ENCODE peak calls at places on chromosomes 4 and X, in nine cellular contexts. V is GM23338, R is MM.1S, X is OCI-LY7, D is HCT116, T is GM23248, A is hepatocyte, S is PC-3, O is SK-N-SH. I is an unnamed sample.

GRCh38 chrX:86028681-86029080 is 18.7 kb downstream of the CHM start:
- DNase-seq in V (no peak), R (no peak), X (no peak), D (no peak), T (peak; percentile 20), A (no peak), S (no peak), O (no peak), I (no peak)

GRCh38 chr4:32022071-32022470 is 1301.9 kb downstream of the PCDH7 start:
- DNase-seq in V (no peak), R (no peak), X (no peak), D (no peak), T (no peak), A (no peak), S (peak; percentile 52), O (no peak), I (no peak)

GRCh38 chr4:101790521-101791188 is at the start of gene BANK1:
- DNase-seq in V (peak; percentile 86), R (peak; percentile 87), X (peak; percentile 83), D (peak; percentile 57), T (no peak), A (peak; percentile 64), S (peak; percentile 47), O (peak; percentile 11), I (peak; percentile 88)

GRCh38 chr4:84887824-84888223 is 78.7 kb downstream of the WDFY3 start:
- DNase-seq in V (no peak), R (no peak), X (no peak), D (no peak), T (peak; percentile 79), A (no peak), S (peak; percentile 66), O (no peak), I (no peak)

GRCh38 chr4:149897784-149898183 is 82.1 kb upstream of the IQCM start:
- DNase-seq in V (peak; percentile 34), R (peak; percentile 17), X (peak; percentile 12), D (peak; percentile 22), T (peak; percentile 51), A (peak; percentile 23), S (peak; percentile 18), O (no peak), I (peak; percentile 16)

GRCh38 chr4:20192754-20193521 is 58.8 kb upstream of the SLIT2 start:
- DNase-seq in V (no peak), R (peak; percentile 4), X (no peak), D (no peak), T (peak; percentile 50), A (no peak), S (peak; percentile 92), O (no peak), I (no peak)

GRCh38 chr4:54589586-54589985 is 68.2 kb upstream of the KIT start:
- DNase-seq in V (no peak), R (no peak), X (no peak), D (no peak), T (no peak), A (no peak), S (no peak), O (no peak), I (no peak)

GRCh38 chr4:87410669-87411068 is 11.7 kb upstream of the NUDT9 start:
- DNase-seq in V (no peak), R (no peak), X (no peak), D (no peak), T (peak; percentile 48), A (no peak), S (no peak), O (no peak), I (no peak)

GRCh38 chr4:95050980-95051688 is 293.4 kb downstream of the BMPR1B start:
- DNase-seq in V (peak; percentile 40), R (no peak), X (no peak), D (no peak), T (no peak), A (no peak), S (no peak), O (no peak), I (peak; percentile 78)

GRCh38 chr4:84855774-84856173 is 110.7 kb downstream of the WDFY3 start:
- DNase-seq in V (no peak), R (no peak), X (no peak), D (no peak), T (peak; percentile 26), A (no peak), S (no peak), O (no peak), I (peak; percentile 18)

GRCh38 chrX:122133478-122133877 is 1050.6 kb upstream of the GRIA3 start:
- DNase-seq in V (no peak), R (no peak), X (no peak), D (no peak), T (peak; percentile 2), A (no peak), S (no peak), O (no peak), I (no peak)

GRCh38 chr4:128031756-128032384 is 29.2 kb upstream of the LARP1B start:
- DNase-seq in V (no peak), R (no peak), X (no peak), D (no peak), T (no peak), A (no peak), S (no peak), O (no peak), I (no peak)

GRCh38 chr4:153246446-153247115 is 42.3 kb downstream of the TRIM2 start:
- DNase-seq in V (no peak), R (no peak), X (no peak), D (no peak), T (no peak), A (no peak), S (no peak), O (no peak), I (no peak)

GRCh38 chr4:61817071-61817470 is 616.9 kb downstream of the ADGRL3 start:
- DNase-seq in V (no peak), R (no peak), X (no peak), D (no peak), T (no peak), A (no peak), S (no peak), O (no peak), I (no peak)

GRCh38 chrX:5702890-5703289 is 525.8 kb downstream of the NLGN4X start:
- DNase-seq in V (no peak), R (no peak), X (no peak), D (no peak), T (no peak), A (no peak), S (no peak), O (no peak), I (no peak)

GRCh38 chr4:110480031-110480549 is 4.1 kb downstream of the ENPEP start:
- DNase-seq in V (peak; percentile 35), R (no peak), X (no peak), D (no peak), T (peak; percentile 94), A (peak; percentile 19), S (peak; percentile 30), O (no peak), I (no peak)

GRCh38 chr4:143431526-143432257 is 81.8 kb upstream of the SMARCA5 start:
- DNase-seq in V (peak; percentile 53), R (no peak), X (no peak), D (no peak), T (no peak), A (no peak), S (no peak), O (no peak), I (peak; percentile 8)

GRCh38 chrX:93874554-93874953 is 200.5 kb downstream of the FAM133A start:
- DNase-seq in V (peak; percentile 76), R (peak; percentile 40), X (peak; percentile 0), D (no peak), T (peak; percentile 20), A (peak; percentile 72), S (peak; percentile 63), O (peak; percentile 16), I (peak; percentile 77)

GRCh38 chr4:100208964-100209363 is 18.7 kb upstream of the DDIT4L start:
- DNase-seq in V (no peak), R (peak; percentile 91), X (no peak), D (no peak), T (no peak), A (peak; percentile 10), S (peak; percentile 1), O (no peak), I (no peak)

GRCh38 chr4:185343726-185344581 is 51.8 kb downstream of the LRP2BP start:
- DNase-seq in V (no peak), R (no peak), X (no peak), D (no peak), T (peak; percentile 53), A (peak; percentile 10), S (no peak), O (peak; percentile 66), I (no peak)
- H2AFZ ChIP-seq in V (no peak overlapping the region), R (no peak overlapping the region), X (no peak overlapping the region), D (no peak overlapping the region), T (peak overlapping the region; percentile 33), A (no peak overlapping the region), S (no peak overlapping the region), O (no peak overlapping the region), I (no peak overlapping the region)

DNA sequence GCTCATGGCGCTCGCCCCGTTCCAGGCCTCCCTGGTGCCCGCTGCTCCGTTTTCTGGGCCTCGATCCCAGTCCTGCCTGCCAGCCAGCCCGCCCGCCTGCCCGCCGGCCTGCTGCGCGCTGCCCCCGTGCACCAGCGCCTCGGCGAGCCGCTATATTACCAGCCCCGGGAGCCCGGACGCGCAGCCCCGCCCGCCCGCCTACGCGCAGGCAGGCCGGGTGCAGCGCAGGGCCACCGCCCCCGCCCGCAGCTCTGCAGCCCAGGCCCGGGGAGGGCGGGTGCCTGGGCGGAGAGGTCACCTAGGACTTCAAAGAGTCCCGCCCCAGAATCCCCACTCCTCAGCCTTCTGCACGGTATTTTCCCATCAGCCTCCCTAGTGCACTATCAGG is at the start of gene MAOB:
- DNase-seq in V (peak; percentile 57), R (no peak), X (no peak), D (no peak), T (peak; percentile 35), A (peak; percentile 69), S (no peak), O (peak; percentile 82), I (peak; percentile 58)
- TF ChIP-seq EZH2phosphoT487 in V (no peak), R (no peak), X (no peak), D (no peak), T (no peak), A (no peak), S (no peak), O (no peak), I (no peak)

DNA sequence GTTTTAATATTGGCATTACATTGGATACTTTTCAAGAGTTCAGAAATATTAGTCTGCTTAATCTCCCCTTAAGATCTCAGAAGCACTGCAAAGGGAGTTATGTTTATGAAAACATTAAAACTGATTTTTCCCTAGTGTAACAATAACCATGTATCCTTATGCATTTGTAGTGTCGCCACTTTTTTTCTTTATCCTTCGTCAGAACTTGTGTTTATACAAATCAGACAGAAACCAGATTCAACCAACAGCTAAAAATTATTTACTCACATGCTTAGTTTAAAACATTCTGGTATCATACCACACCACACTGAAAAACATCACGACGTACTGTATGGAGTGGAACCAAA is 1.3 kb downstream of the SETD7 start:
- DNase-seq in V (no peak), R (no peak), X (no peak), D (no peak), T (no peak), A (no peak), S (no peak), O (no peak), I (no peak)
- H3K4me1 ChIP-seq in V (peaks cover 34% of the 10 kb centered on the region), R (peaks cover 17% of the 10 kb centered on the region), X (peaks cover 68% of the 10 kb centered on the region), D (peaks cover 25% of the 10 kb centered on the region), T (peaks cover 38% of the 10 kb centered on the region), A (peaks cover 24% of the 10 kb centered on the region), S (peaks cover 12% of the 10 kb centered on the region), O (peaks cover 33% of the 10 kb centered on the region), I (peaks cover 27% of the 10 kb centered on the region)

DNA sequence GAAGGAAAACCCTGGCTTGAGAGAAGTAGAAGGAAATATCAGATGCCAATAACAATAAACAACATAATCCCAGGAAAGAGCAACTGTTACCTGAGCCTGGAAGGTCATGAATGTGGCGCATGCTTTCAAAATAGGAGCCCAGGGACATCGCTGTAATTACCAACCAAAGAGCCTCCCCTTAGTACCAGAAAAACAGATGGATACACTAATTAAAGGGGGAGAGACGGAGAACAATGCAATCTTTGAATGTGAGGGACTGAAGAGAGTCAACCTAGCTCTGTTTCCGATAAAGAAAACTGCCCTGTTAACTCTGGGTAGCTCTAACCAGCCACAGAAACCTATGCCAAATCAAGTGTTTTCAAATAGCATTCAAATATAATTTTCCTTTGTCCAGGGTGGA is 161.4 kb downstream of the ENOX2 start:
- DNase-seq in V (no peak), R (no peak), X (no peak), D (no peak), T (no peak), A (no peak), S (no peak), O (no peak), I (no peak)
- H2AFZ ChIP-seq in V (no peak overlapping the region), R (no peak overlapping the region), X (no peak overlapping the region), D (no peak overlapping the region), T (no peak overlapping the region), A (no peak overlapping the region), S (no peak overlapping the region), O (no peak overlapping the region), I (no peak overlapping the region)

I was measured in neural progenitor cell.